ENCODE peak calls at places on chromosome 6, in eight cellular contexts. N is AG08396; P is activated CD4-positive, alpha-beta T cell treated with anti-CD3 and anti-CD28 coated beads, Interleukin-2, amount 50 U/mL, for 24 hours; G is NCI-H1436; J is MV-4-11; H is fibroblast of villous mesenchyme; A is activated T-helper 1 cell treated with anti-CD3 and anti-CD28 coated beads, Interleukin-2, amount 50 U/mL, for 16 hours; D is body of pancreas. F is an unnamed sample.

GRCh38 chr6:63272397-63272796 is 47.4 kb downstream of the LGSN start:
- DNase-seq in G (peak), D (no peak), N (peak), A (no peak), H (peak), J (no peak), P (no peak), F (no peak)

GRCh38 chr6:38391206-38391908 is 248.4 kb downstream of the BTBD9 start:
- DNase-seq in P (no peak), H (no peak), G (no peak), A (no peak), J (no peak), N (no peak), D (no peak), F (no peak)

GRCh38 chr6:163705923-163706322 is 291.4 kb downstream of the QKI start:
- DNase-seq in A (no peak), J (peak), P (no peak), N (no peak), H (no peak), G (no peak), D (no peak), F (no peak)

GRCh38 chr6:4939241-4939640 is 64.6 kb downstream of the RPP40 start:
- DNase-seq in G (no peak), D (no peak), N (no peak), P (no peak), A (no peak), H (no peak), J (no peak), F (no peak)

GRCh38 chr6:117849087-117849486 is 58.0 kb upstream of the SLC35F1 start:
- DNase-seq in P (no peak), A (no peak), H (no peak), G (no peak), N (no peak), J (no peak), D (no peak), F (no peak)

GRCh38 chr6:87941556-87942358 is 105.9 kb upstream of the SPACA1 start:
- DNase-seq in D (no peak), A (no peak), G (no peak), J (no peak), H (no peak), P (no peak), N (no peak), F (no peak)

GRCh38 chr6:28402197-28402596 is 2.6 kb upstream of the ZSCAN12 start:
- DNase-seq in P (no peak), H (no peak), G (no peak), A (no peak), D (no peak), J (no peak), N (no peak), F (no peak)

GRCh38 chr6:154504865-154505449 is 5.5 kb downstream of the CNKSR3 start:
- DNase-seq in N (no peak), A (no peak), P (no peak), J (no peak), D (no peak), H (no peak), G (no peak), F (no peak)

GRCh38 chr6:169119669-169120068 is 134.0 kb downstream of the THBS2 start:
- DNase-seq in N (no peak), A (no peak), H (no peak), G (no peak), P (no peak), D (no peak), J (no peak), F (no peak)

GRCh38 chr6:159646731-159647130 is 46.3 kb downstream of the SOD2 start:
- DNase-seq in J (peak), H (no peak), P (no peak), D (no peak), N (no peak), A (no peak), G (no peak), F (no peak)

GRCh38 chr6:25927177-25927576 is 3.3 kb downstream of the SLC17A2 start:
- DNase-seq in A (no peak), N (no peak), J (peak), H (no peak), P (no peak), G (no peak), D (no peak), F (no peak)

GRCh38 chr6:3625980-3626533 is 125.5 kb downstream of the PXDC1 start:
- DNase-seq in H (no peak), G (no peak), N (no peak), A (no peak), D (no peak), P (no peak), J (no peak), F (no peak)

GRCh38 chr6:121055572-121056163 is 278.6 kb downstream of the TBC1D32 start:
- DNase-seq in A (no peak), J (peak), H (peak), P (no peak), D (no peak), G (peak), N (peak), F (no peak)

GRCh38 chr6:105815657-105816555 is 270.2 kb upstream of the PRDM1 start:
- DNase-seq in A (no peak), D (no peak), J (no peak), G (no peak), N (no peak), H (no peak), P (no peak), F (no peak)

GRCh38 chr6:139940741-139941712 is 566.6 kb upstream of the CITED2 start:
- DNase-seq in J (peak), P (no peak), H (peak), N (no peak), G (no peak), A (no peak), D (no peak), F (no peak)

GRCh38 chr6:71012871-71013456 is 56.1 kb upstream of the B3GAT2 start:
- DNase-seq in J (no peak), A (no peak), N (peak), H (peak), P (no peak), G (peak), D (no peak), F (no peak)

GRCh38 chr6:41966961-41967311 is 25.3 kb upstream of the CCND3 start:
- DNase-seq in H (peak), G (no peak), N (peak), A (no peak), D (no peak), P (no peak), J (no peak), F (no peak)

GRCh38 chr6:7914991-7915789 is 4.6 kb upstream of the TXNDC5 start:
- DNase-seq in G (no peak), A (no peak), D (peak), J (peak), N (no peak), H (peak), P (no peak), F (no peak)

GRCh38 chr6:36285187-36285612 is 15.3 kb downstream of the PNPLA1 start:
- DNase-seq in N (no peak), H (no peak), A (no peak), J (peak), G (no peak), P (no peak), D (no peak), F (no peak)

GRCh38 chr6:81938991-81939773 is 186.7 kb upstream of the TENT5A start:
- DNase-seq in N (no peak), J (no peak), A (no peak), D (no peak), P (no peak), G (no peak), H (peak), F (no peak)

GRCh38 chr6:151387581-151387980 is 3.8 kb downstream of the ZBTB2 start:
- DNase-seq in H (peak), G (no peak), D (no peak), J (no peak), A (no peak), P (no peak), N (peak), F (no peak)

GRCh38 chr6:147787407-147787806 is 278.9 kb downstream of the SAMD5 start:
- DNase-seq in N (no peak), P (no peak), A (no peak), D (no peak), H (no peak), G (no peak), J (no peak), F (no peak)